ENCODE peak calls at places on chromosomes 2 and 18, in six cellular contexts. W, O, C, S, Y and K are unnamed samples.

GRCh38 chr2:74497777-74498499 is 1.5 kb downstream of the LBX2 start:
- DNase-seq in W (peak), O (no peak), S (peak), Y (peak), C (no peak), K (no peak)

GRCh38 chr2:187390891-187391290 is 57.2 kb downstream of the CALCRL start:
- DNase-seq in C (peak), S (no peak), W (no peak), Y (no peak), O (peak), K (no peak)

GRCh38 chr2:831638-832037 is 119.0 kb upstream of the SNTG2 start:
- DNase-seq in C (no peak), Y (no peak), O (no peak), S (no peak), W (no peak), K (no peak)

GRCh38 chr2:188046437-188046836 is 245.2 kb upstream of the GULP1 start:
- DNase-seq in W (no peak), O (no peak), C (no peak), Y (no peak), S (no peak), K (no peak)

GRCh38 chr2:180742809-180743208 is 237.6 kb upstream of the UBE2E3 start:
- DNase-seq in S (no peak), O (peak), C (peak), Y (no peak), W (no peak), K (no peak)

GRCh38 chr18:78527984-78528383 is 451.6 kb upstream of the SALL3 start:
- DNase-seq in C (no peak), W (no peak), Y (no peak), S (no peak), O (no peak), K (no peak)

GRCh38 chr2:126227250-126227649 is 428.7 kb upstream of the GYPC start:
- DNase-seq in Y (no peak), O (no peak), W (no peak), S (no peak), C (peak), K (no peak)

GRCh38 chr18:682833-683232 is 25.4 kb downstream of the TYMS start:
- DNase-seq in C (no peak), S (no peak), W (no peak), Y (no peak), O (no peak), K (no peak)

GRCh38 chr2:177190941-177191340 is 21.7 kb upstream of the HNRNPA3 start:
- DNase-seq in Y (no peak), S (no peak), O (no peak), C (no peak), W (no peak), K (no peak)

GRCh38 chr2:233059797-233060499 is at the start of gene INPP5D:
- DNase-seq in O (no peak), C (no peak), W (peak), Y (peak), S (no peak), K (peak)